ENCODE peak calls at places on chromosomes 16 and 17, in four cellular contexts. S, T, W and Q are unnamed samples.

GRCh38 chr16:74586948-74587347 is 20.0 kb downstream of the GLG1 start:
- DNase-seq in S (no peak), T (no peak), W (no peak), Q (no peak)

GRCh38 chr16:57600048-57600835 is 28.2 kb upstream of the ADGRG1 start:
- DNase-seq in S (peak; percentile 28), T (peak; percentile 68), W (peak; percentile 47), Q (peak; percentile 41)

GRCh38 chr17:40038882-40039513 is 15.2 kb downstream of the MED24 start:
- DNase-seq in S (peak; percentile 60), T (peak; percentile 68), W (peak; percentile 37), Q (no peak)

GRCh38 chr16:3576211-3576610 is 992 bp downstream of the NLRC3 start:
- DNase-seq in S (no peak), T (no peak), W (no peak), Q (no peak)

GRCh38 chr16:4021070-4021779 is 95.0 kb downstream of the ADCY9 start:
- DNase-seq in S (no peak), T (peak; percentile 25), W (no peak), Q (no peak)

GRCh38 chr16:51773051-51773450 is 622.0 kb upstream of the SALL1 start:
- DNase-seq in S (no peak), T (no peak), W (no peak), Q (no peak)

GRCh38 chr17:16997514-16998429 is 25.9 kb upstream of the TNFRSF13B start:
- DNase-seq in S (no peak), T (peak; percentile 80), W (no peak), Q (no peak)

GRCh38 chr16:20906225-20906870 is 5.8 kb downstream of the LYRM1 start:
- DNase-seq in S (no peak), T (peak; percentile 36), W (no peak), Q (no peak)

DNA sequence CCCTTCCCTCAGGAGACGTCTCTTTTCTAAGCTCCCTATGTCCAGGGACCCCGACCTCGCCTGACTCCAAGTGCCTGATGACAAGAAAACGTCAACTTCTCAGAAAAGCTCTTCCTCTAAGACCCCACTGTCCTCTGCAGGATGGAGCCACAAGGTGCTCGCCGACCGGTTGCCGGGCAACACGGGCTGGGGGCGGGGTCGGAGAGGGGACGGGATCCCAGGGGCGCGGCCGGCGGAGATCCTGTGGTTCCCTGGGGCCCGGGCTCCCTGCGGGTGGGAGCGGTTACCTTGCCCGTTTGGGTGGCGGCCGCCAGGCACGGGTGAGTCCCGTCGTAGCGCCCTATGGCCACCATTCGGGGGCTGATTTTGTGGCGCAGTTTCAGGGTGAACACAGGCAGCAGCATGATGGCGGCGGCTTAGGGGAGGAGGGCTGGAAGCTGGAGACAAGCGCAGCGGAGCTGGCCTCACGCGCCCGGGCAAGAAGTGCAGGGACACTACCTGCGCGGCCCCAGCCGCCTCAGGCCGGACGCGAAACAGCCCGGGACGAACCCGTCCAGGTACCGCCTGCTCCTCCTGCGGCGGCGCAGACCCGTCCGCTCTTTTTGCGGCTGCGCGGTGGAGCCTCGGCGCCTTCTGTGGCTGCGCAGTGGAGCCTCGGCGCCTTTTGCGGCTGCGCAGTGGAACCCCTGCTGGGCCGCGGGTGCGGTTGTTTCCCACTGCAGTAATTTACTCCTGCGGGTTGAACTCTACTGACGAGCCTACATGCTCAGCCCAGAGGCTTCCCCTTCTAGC is at the start of gene BBS2:
- DNase-seq in S (peak; percentile 84), T (peak; percentile 86), W (peak; percentile 51), Q (peak; percentile 80)
- TF ChIP-seq POLR2A in S (peak; percentile 68), T (peak; percentile 92), W (peak; percentile 37), Q (peak; percentile 80)

GRCh38 chr17:75231741-75232464 is 26.4 kb downstream of the NUP85 start:
- DNase-seq in S (no peak), T (no peak), W (no peak), Q (no peak)
- TF ChIP-seq POLR2A in S (no peak), T (peak; percentile 14), W (no peak), Q (no peak)

GRCh38 chr16:11973065-11973464 is 3.5 kb upstream of the SNX29 start:
- DNase-seq in S (no peak), T (no peak), W (no peak), Q (no peak)
- TF ChIP-seq POLR2A in S (no peak), T (no peak), W (no peak), Q (no peak)

GRCh38 chr16:27235055-27235937 is 32.0 kb downstream of the KDM8 start:
- DNase-seq in S (peak; percentile 96), T (peak; percentile 68), W (peak; percentile 37), Q (peak; percentile 68)
- TF ChIP-seq POLR2A in S (peak; percentile 91), T (no peak), W (no peak), Q (no peak)

DNA sequence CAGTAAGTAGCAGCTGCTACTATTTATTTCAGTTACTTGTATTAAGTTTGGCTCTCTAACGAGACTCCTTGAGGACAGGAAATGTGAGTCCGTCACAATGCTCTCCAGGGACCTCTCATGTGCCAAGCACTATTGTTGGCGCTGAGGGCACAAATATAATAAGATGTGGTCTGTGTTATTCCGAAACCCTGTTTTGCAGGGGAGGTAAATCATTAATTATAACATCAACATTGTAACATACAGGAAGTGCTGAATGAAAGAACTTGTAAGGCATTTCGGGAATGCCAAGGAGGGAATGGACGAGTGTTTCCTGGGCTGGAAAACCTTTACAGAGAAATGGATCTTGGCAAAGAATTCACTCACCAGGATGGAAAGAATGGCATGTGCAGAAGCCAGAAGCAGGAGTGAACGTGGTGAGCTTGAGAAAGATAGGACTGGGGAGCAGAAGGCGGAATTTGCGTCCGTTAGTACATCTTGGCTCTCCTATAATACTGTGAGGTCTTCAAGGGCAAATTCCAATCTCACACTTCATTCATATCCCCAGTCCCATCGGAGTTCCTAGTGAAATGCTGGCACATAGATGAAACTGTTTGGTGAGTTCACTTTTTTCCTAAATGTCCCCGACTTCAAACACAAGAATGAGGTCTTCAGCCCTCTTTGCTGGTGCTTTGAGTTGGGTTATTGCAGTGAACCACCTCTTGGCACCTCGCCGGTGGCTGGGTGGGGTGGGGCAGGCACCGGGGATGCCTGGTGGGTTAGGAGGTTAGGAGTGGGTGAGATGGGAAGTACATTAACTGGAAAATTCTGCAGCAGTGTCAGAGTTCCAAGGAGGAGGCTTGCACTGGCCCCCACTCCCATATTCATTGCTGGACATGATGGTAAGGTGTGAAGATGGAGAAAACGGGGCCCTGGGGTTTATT is 11.5 kb downstream of the TAC4 start:
- DNase-seq in S (no peak), T (peak; percentile 68), W (no peak), Q (no peak)
- TF ChIP-seq POLR2A in S (no peak), T (no peak), W (no peak), Q (no peak)

GRCh38 chr16:28311413-28311812 is 19.1 kb downstream of the SBK1 start:
- DNase-seq in S (no peak), T (no peak), W (no peak), Q (no peak)
- TF ChIP-seq POLR2A in S (no peak), T (no peak), W (no peak), Q (no peak)

GRCh38 chr17:59304811-59305210 is 26.6 kb upstream of the YPEL2 start:
- DNase-seq in S (no peak), T (no peak), W (no peak), Q (no peak)
- TF ChIP-seq POLR2A in S (no peak), T (no peak), W (no peak), Q (no peak)